ENCODE peak calls at places on chromosomes 2 and 18, in ten cellular contexts. J is astrocyte, E is MM.1S, I is fibroblast of lung, V is hepatocyte, X is neural progenitor cell, D is H9, S is mammary epithelial cell, K is osteoblast, C is Karpas-422. H is an unnamed sample. For H3K79me2 and H3K4me1, the result is how much of the 10 kb centered on the place peaks cover.

GRCh38 chr18:55003695-55004094 is 44.4 kb upstream of the CCDC68 start:
- DNase-seq in X (no peak), V (no peak), K (no peak), C (no peak), D (no peak), S (no peak), I (no peak), J (no peak), E (no peak), H (no peak)

GRCh38 chr2:133077259-133077822 is 407.3 kb upstream of the LYPD1 start:
- DNase-seq in S (no peak), V (peak), X (no peak), C (no peak), I (peak), E (no peak), J (no peak), K (no peak), D (no peak), H (peak)

GRCh38 chr2:170972508-170973224 is 43.6 kb downstream of the GORASP2 start:
- DNase-seq in C (peak), J (no peak), I (no peak), D (no peak), V (no peak), X (peak), S (no peak), E (peak), K (peak), H (no peak)

GRCh38 chr2:226300487-226300886 is 499.1 kb downstream of the IRS1 start:
- DNase-seq in V (no peak), K (no peak), X (no peak), I (no peak), E (peak), D (no peak), S (no peak), J (no peak), C (no peak), H (no peak)

GRCh38 chr2:135745545-135745944 is 3.9 kb downstream of the UBXN4 start:
- DNase-seq in J (peak), S (peak), C (no peak), K (peak), V (no peak), X (no peak), E (no peak), I (peak), D (no peak), H (peak)

GRCh38 chr2:164717000-164717597 is 95.8 kb upstream of the GRB14 start:
- DNase-seq in V (peak), K (no peak), S (no peak), X (peak), E (peak), J (no peak), D (no peak), C (peak), I (peak), H (peak)

GRCh38 chr2:238523158-238524110 is 96.7 kb downstream of the ASB1 start:
- DNase-seq in J (peak), D (peak), C (no peak), K (peak), E (no peak), X (peak), V (peak), I (peak), S (no peak), H (peak)

GRCh38 chr2:66561645-66562336 is 126.9 kb downstream of the MEIS1 start:
- DNase-seq in V (no peak), K (no peak), C (no peak), D (no peak), S (no peak), X (peak), J (no peak), E (peak), I (peak), H (no peak)

GRCh38 chr2:38106420-38107182 is 30.6 kb upstream of the CYP1B1 start:
- DNase-seq in D (no peak), X (no peak), J (peak), I (peak), S (peak), E (no peak), V (peak), C (no peak), K (peak), H (peak)

GRCh38 chr2:200077210-200077650 is 121.8 kb downstream of the MAIP1 start:
- DNase-seq in E (no peak), X (no peak), V (peak), C (no peak), S (peak), I (peak), J (peak), D (no peak), K (peak), H (peak)

GRCh38 chr2:33442528-33443069 is 33.9 kb upstream of the RASGRP3 start:
- DNase-seq in I (no peak), E (no peak), D (no peak), X (no peak), S (no peak), K (no peak), V (no peak), J (no peak), C (no peak), H (peak)

GRCh38 chr18:77223221-77223639 is 26.4 kb upstream of the GALR1 start:
- DNase-seq in J (no peak), C (no peak), I (no peak), D (no peak), E (no peak), S (peak), X (no peak), K (no peak), V (no peak), H (peak)

GRCh38 chr2:1051585-1051984 is 100.9 kb downstream of the SNTG2 start:
- DNase-seq in D (no peak), C (no peak), K (no peak), V (no peak), E (no peak), I (no peak), S (no peak), J (no peak), X (no peak), H (no peak)

GRCh38 chr18:25898965-25899364 is 191.4 kb downstream of the SS18 start:
- DNase-seq in V (no peak), E (no peak), X (no peak), C (peak), K (no peak), D (no peak), J (no peak), I (no peak), S (no peak), H (no peak)

GRCh38 chr2:10717630-10718029 is 3.8 kb upstream of the ATP6V1C2 start:
- DNase-seq in X (no peak), K (peak), J (peak), I (peak), C (no peak), S (peak), D (no peak), V (no peak), E (no peak), H (peak)

GRCh38 chr2:72106978-72107377 is 40.7 kb downstream of the CYP26B1 start:
- DNase-seq in I (no peak), V (no peak), K (no peak), E (no peak), D (no peak), X (no peak), J (no peak), S (no peak), C (no peak), H (no peak)

GRCh38 chr2:73175663-73176204 is 26.6 kb upstream of the NOTO start:
- DNase-seq in D (peak), S (peak), I (peak), V (peak), K (peak), X (peak), E (peak), J (peak), C (peak), H (peak)

GRCh38 chr2:136920652-136921333 is 155.4 kb downstream of the THSD7B start:
- DNase-seq in J (no peak), S (no peak), C (no peak), V (peak), I (no peak), E (no peak), K (no peak), D (peak), X (peak), H (no peak)

GRCh38 chr2:5748941-5749731 is 57.0 kb downstream of the SOX11 start:
- DNase-seq in C (peak), D (no peak), J (peak), V (no peak), K (no peak), X (no peak), S (no peak), E (no peak), I (no peak), H (no peak)

GRCh38 chr18:36527740-36528455 is 230.4 kb downstream of the FHOD3 start:
- DNase-seq in X (no peak), C (no peak), E (no peak), D (no peak), I (no peak), K (no peak), S (no peak), V (peak), J (no peak), H (no peak)

GRCh38 chr2:175445276-175445675 is 263.8 kb upstream of the ATP5MC3 start:
- DNase-seq in K (no peak), D (no peak), C (peak), J (no peak), X (no peak), V (peak), I (no peak), S (no peak), E (no peak), H (no peak)

GRCh38 chr18:58781627-58782194 is 83.0 kb upstream of the ZNF532 start:
- DNase-seq in S (peak), E (peak), V (peak), J (peak), C (peak), K (peak), X (peak), D (peak), I (peak), H (peak)

GRCh38 chr2:102060047-102060446 is 68.3 kb downstream of the IL1R2 start:
- DNase-seq in X (no peak), K (no peak), I (no peak), S (no peak), E (no peak), J (no peak), C (no peak), V (no peak), D (no peak), H (no peak)

GRCh38 chr18:49020621-49021021 is 69.9 kb upstream of the SMAD7 start:
- DNase-seq in X (no peak), J (peak), S (peak), C (no peak), K (peak), V (peak), I (no peak), E (no peak), D (peak), H (peak)

GRCh38 chr2:134232868-134233732 is 20.8 kb upstream of the MGAT5 start:
- DNase-seq in E (peak), K (peak), S (peak), V (no peak), J (peak), C (no peak), X (no peak), I (no peak), D (no peak), H (peak)
- H3K79me2 ChIP-seq in E (half or more), K (under half), S (under half), V (under half), J (under half), C (under half), X (under half), I (under half), D (under half), H (under half)

GRCh38 chr18:13270279-13270911 is 51.8 kb downstream of the LDLRAD4 start:
- DNase-seq in X (no peak), S (no peak), J (no peak), E (no peak), D (no peak), I (no peak), K (no peak), C (no peak), V (no peak), H (no peak)
- H3K4me1 ChIP-seq in X (under half), S (under half), J (under half), E (under half), D (under half), I (under half), K (under half), C (under half), V (under half), H (under half)

GRCh38 chr2:54975598-54976507 is 74.4 kb downstream of the RTN4 start:
- DNase-seq in C (no peak), V (no peak), D (no peak), E (no peak), I (no peak), J (no peak), S (no peak), X (no peak), K (no peak), H (no peak)
- H3K79me2 ChIP-seq in C (half or more), V (half or more), D (under half), E (under half), I (half or more), J (half or more), S (half or more), X (half or more), K (half or more), H (half or more)

GRCh38 chr2:95079455-95079776 is 42.2 kb downstream of the MRPS5 start:
- DNase-seq in X (no peak), K (no peak), V (no peak), C (no peak), E (no peak), S (no peak), I (no peak), D (no peak), J (no peak), H (no peak)
- H3K4me1 ChIP-seq in X (under half), K (under half), V (under half), C (under half), E (under half), S (under half), I (under half), D (under half), J (under half), H (under half)

GRCh38 chr2:85769236-85769986 is 15.6 kb downstream of the ATOH8 start:
- DNase-seq in D (no peak), C (peak), J (no peak), X (peak), V (no peak), E (no peak), K (peak), I (no peak), S (no peak), H (peak)
- H3K79me2 ChIP-seq in D (under half), C (under half), J (under half), X (under half), V (under half), E (under half), K (under half), I (under half), S (under half), H (half or more)

H was measured in GM23248.